ENCODE peak calls at places on chromosome X, in four cellular contexts. Y is EL; V is T-cell; L is stimulated activated CD4-positive, alpha-beta T cell treated with anti-CD3 and anti-CD28 coated beads, Interleukin-2, amount 100 ng/mL, for 48 hours. D is an unnamed sample.

GRCh38 chrX:124289443-124289842 is 43.0 kb upstream of the TEX13D start:
- DNase-seq in Y (no peak), L (no peak), V (no peak), D (no peak)

GRCh38 chrX:118976599-118977340 is 2.4 kb downstream of the LONRF3 start:
- DNase-seq in L (peak), Y (peak), V (no peak), D (peak)

GRCh38 chrX:109856974-109857373 is 123.9 kb upstream of the ACSL4 start:
- DNase-seq in Y (peak), V (no peak), L (no peak), D (no peak)

GRCh38 chrX:41329101-41329500 is 4.9 kb upstream of the DDX3X start:
- DNase-seq in L (no peak), Y (no peak), V (no peak), D (no peak)

GRCh38 chrX:7462110-7462509 is 314.2 kb upstream of the PUDP start:
- DNase-seq in Y (no peak), V (no peak), L (no peak), D (no peak)

GRCh38 chrX:153944140-153944799 is at the start of gene RENBP:
- DNase-seq in V (no peak), L (no peak), Y (no peak), D (no peak)

GRCh38 chrX:7047951-7048350 is 99.6 kb upstream of the STS start:
- DNase-seq in L (no peak), V (no peak), Y (no peak), D (no peak)

GRCh38 chrX:145609951-145610511 is 207.6 kb upstream of the SLITRK2 start:
- DNase-seq in Y (no peak), L (no peak), V (no peak), D (no peak)

GRCh38 chrX:119507206-119507605 is 39.0 kb downstream of the SLC25A5 start:
- DNase-seq in Y (no peak), L (no peak), V (no peak), D (no peak)

GRCh38 chrX:120791013-120791643 is 84.5 kb downstream of the CT47B1 start:
- DNase-seq in Y (peak), V (no peak), L (no peak), D (no peak)

GRCh38 chrX:66030505-66031317 is 9.2 kb downstream of the VSIG4 start:
- DNase-seq in L (peak), V (no peak), Y (peak), D (no peak)

GRCh38 chrX:83845397-83845796 is 15.5 kb upstream of the CYLC1 start:
- DNase-seq in Y (peak), V (no peak), L (no peak), D (peak)

GRCh38 chrX:46777971-46778810 is 19.3 kb upstream of the SLC9A7 start:
- DNase-seq in L (no peak), V (no peak), Y (no peak), D (peak)

GRCh38 chrX:132909643-132910042 is 48.8 kb downstream of the HS6ST2 start:
- DNase-seq in V (no peak), Y (peak), L (no peak), D (no peak)

GRCh38 chrX:12978205-12979010 is 3.5 kb downstream of the TMSB4X start:
- DNase-seq in Y (peak), L (no peak), V (peak), D (no peak)

GRCh38 chrX:136397001-136397400 is 90.7 kb upstream of the BRS3 start:
- DNase-seq in L (no peak), V (no peak), Y (no peak), D (no peak)

GRCh38 chrX:29852767-29853166 is 362.6 kb upstream of the MAGEB2 start:
- DNase-seq in L (no peak), Y (no peak), V (no peak), D (no peak)

GRCh38 chrX:50691820-50692219 is 122.2 kb downstream of the SHROOM4 start:
- DNase-seq in V (no peak), Y (peak), L (no peak), D (peak)

GRCh38 chrX:141673946-141674345 is 24.6 kb downstream of the SPANXD start:
- DNase-seq in L (no peak), Y (no peak), V (no peak), D (no peak)

GRCh38 chrX:129726307-129727111 is 12.3 kb upstream of the XPNPEP2 start:
- DNase-seq in V (no peak), Y (peak), L (peak), D (peak)

GRCh38 chrX:91434351-91435168 is at the start of gene PABPC5:
- DNase-seq in Y (no peak), V (no peak), L (no peak), D (no peak)

GRCh38 chrX:43679778-43680177 is 23.7 kb downstream of the MAOA start:
- DNase-seq in L (no peak), Y (peak), V (no peak), D (no peak)

D was measured in LoVo.